ENCODE peak calls at places on chromosomes 16 and 17, in five cellular contexts. U is stimulated activated CD4-positive, alpha-beta T cell treated with anti-CD3 and anti-CD28 coated beads, Interleukin-12 subunit alpha, Interleukin-12 subunit beta, amount 100 ng/mL, for 4 hours; Z is posterior cingulate gyrus; F is activated CD4-positive, alpha-beta T cell treated with anti-CD3 and anti-CD28 coated beads, Interleukin-2, amount 50 U/mL, for 24 hours; R is HTR-8/SVneo. S is an unnamed sample.

GRCh38 chr17:48951572-48951971 is 6.9 kb upstream of the SNF8 start:
- DNase-seq in U (no peak), Z (no peak), F (no peak), R (no peak), S (no peak)

GRCh38 chr16:7392206-7392605 is 59.6 kb downstream of the RBFOX1 start:
- DNase-seq in U (no peak), Z (no peak), F (no peak), R (no peak), S (no peak)

GRCh38 chr16:67910162-67910561 is 17.1 kb downstream of the PSKH1 start:
- DNase-seq in U (no peak), Z (peak), F (no peak), R (peak), S (no peak)

GRCh38 chr16:19446300-19446846 is 28.7 kb downstream of the TMC5 start:
- DNase-seq in U (no peak), Z (no peak), F (no peak), R (no peak), S (no peak)

GRCh38 chr17:45784583-45785372 is 658 bp downstream of the CRHR1 start:
- DNase-seq in U (peak), Z (peak), F (no peak), R (peak), S (peak)

GRCh38 chr17:81438688-81439087 is 43.4 kb downstream of the BAHCC1 start:
- DNase-seq in U (no peak), Z (no peak), F (no peak), R (no peak), S (no peak)

GRCh38 chr17:6231886-6232767 is 161.9 kb downstream of the WSCD1 start:
- DNase-seq in U (no peak), Z (no peak), F (no peak), R (peak), S (no peak)

GRCh38 chr16:56353054-56353921 is 72.1 kb downstream of the AMFR start:
- DNase-seq in U (no peak), Z (no peak), F (no peak), R (no peak), S (no peak)

GRCh38 chr17:70588003-70588402 is 418.7 kb downstream of the KCNJ2 start:
- DNase-seq in U (no peak), Z (no peak), F (no peak), R (no peak), S (no peak)

GRCh38 chr16:1407749-1408148 is 6.8 kb downstream of the UNKL start:
- DNase-seq in U (no peak), Z (no peak), F (no peak), R (no peak), S (no peak)

GRCh38 chr17:32742686-32743538 is 134.0 kb downstream of the MYO1D start:
- DNase-seq in U (no peak), Z (no peak), F (no peak), R (no peak), S (no peak)

GRCh38 chr17:48510761-48511604 is 19.8 kb downstream of the HOXB1 start:
- DNase-seq in U (peak), Z (no peak), F (no peak), R (no peak), S (no peak)

GRCh38 chr17:70886648-70887047 is 717.3 kb downstream of the KCNJ2 start:
- DNase-seq in U (no peak), Z (no peak), F (no peak), R (no peak), S (no peak)

GRCh38 chr17:75557075-75557851 is 30.3 kb upstream of the MYO15B start:
- DNase-seq in U (no peak), Z (peak), F (no peak), R (peak), S (no peak)

GRCh38 chr17:9825751-9826150 is at the start of gene GLP2R:
- DNase-seq in U (no peak), Z (no peak), F (no peak), R (no peak), S (no peak)

GRCh38 chr17:70661342-70662222 is 492.2 kb downstream of the KCNJ2 start:
- DNase-seq in U (no peak), Z (no peak), F (no peak), R (no peak), S (no peak)

GRCh38 chr17:79852748-79853147 is 13.5 kb upstream of the CBX4 start:
- DNase-seq in U (no peak), Z (no peak), F (no peak), R (no peak), S (no peak)

GRCh38 chr17:17899486-17899885 is 62.7 kb upstream of the SREBF1 start:
- DNase-seq in U (no peak), Z (no peak), F (no peak), R (no peak), S (no peak)

GRCh38 chr17:58172369-58173071 is 5.7 kb downstream of the OR4D2 start:
- DNase-seq in U (no peak), Z (no peak), F (no peak), R (peak), S (no peak)

GRCh38 chr17:9021158-9021984 is at the start of gene NTN1:
- DNase-seq in U (peak), Z (no peak), F (peak), R (peak), S (peak)

GRCh38 chr17:7988750-7989178 is 13.7 kb upstream of the GUCY2D start:
- DNase-seq in U (no peak), Z (no peak), F (no peak), R (peak), S (no peak)

GRCh38 chr17:63699638-63700527 is at the start of gene LIMD2:
- DNase-seq in U (peak), Z (no peak), F (peak), R (peak), S (peak)

GRCh38 chr17:63675231-63675606 is 24.7 kb downstream of the LIMD2 start:
- DNase-seq in U (no peak), Z (no peak), F (no peak), R (no peak), S (no peak)

GRCh38 chr16:12484426-12484825 is 319.3 kb downstream of the CPPED1 start:
- DNase-seq in U (no peak), Z (no peak), F (no peak), R (no peak), S (no peak)

GRCh38 chr16:57967916-57968315 is 3.0 kb downstream of the CNGB1 start:
- DNase-seq in U (no peak), Z (no peak), F (no peak), R (no peak), S (no peak)

GRCh38 chr17:182164-182751 is 808 bp upstream of the DOC2B start:
- DNase-seq in U (no peak), Z (no peak), F (no peak), R (no peak), S (no peak)

GRCh38 chr16:27251561-27252205 is 16.9 kb downstream of the NSMCE1 start:
- DNase-seq in U (no peak), Z (no peak), F (no peak), R (no peak), S (no peak)

GRCh38 chr17:76268015-76268749 is 3.0 kb downstream of the UBALD2 start:
- DNase-seq in U (peak), Z (peak), F (peak), R (no peak), S (peak)

GRCh38 chr16:2507052-2507678 is 6.6 kb upstream of the ATP6V0C start:
- DNase-seq in U (no peak), Z (no peak), F (no peak), R (no peak), S (peak)